ENCODE peak calls at places on chromosomes 2 and 18, in four cellular contexts. One of them, this sample, is unnamed.

GRCh38 chr18:80245781-80246655 is 1.3 kb downstream of the PARD6G start:
- DNase-seq in K562: no peak
- DNase-seq in WTC11: peak
- DNase-seq in HepG2: no peak
- DNase-seq in this sample: no peak

GRCh38 chr18:9994701-9995100 is 80.9 kb downstream of the VAPA start:
- DNase-seq in WTC11: no peak
- DNase-seq in HepG2: no peak
- DNase-seq in K562: no peak
- DNase-seq in this sample: no peak

GRCh38 chr2:5699963-5700362 is 7.8 kb downstream of the SOX11 start:
- DNase-seq in HepG2: no peak
- DNase-seq in K562: no peak
- DNase-seq in WTC11: no peak
- DNase-seq in this sample: no peak

GRCh38 chr2:218796691-218797090 is 14.7 kb downstream of the CYP27A1 start:
- DNase-seq in HepG2: no peak
- DNase-seq in K562: no peak
- DNase-seq in WTC11: no peak
- DNase-seq in this sample: no peak

GRCh38 chr2:177818412-177818811 is 254.2 kb downstream of the PDE11A start:
- DNase-seq in HepG2: no peak
- DNase-seq in K562: no peak
- DNase-seq in WTC11: no peak
- DNase-seq in this sample: no peak

GRCh38 chr2:62467475-62468321 is 38.3 kb downstream of the TMEM17 start:
- DNase-seq in HepG2: peak
- DNase-seq in K562: no peak
- DNase-seq in WTC11: no peak
- DNase-seq in this sample: no peak

GRCh38 chr2:156803243-156803642 is 367.1 kb downstream of the GPD2 start:
- DNase-seq in K562: no peak
- DNase-seq in WTC11: peak
- DNase-seq in HepG2: no peak
- DNase-seq in this sample: no peak

GRCh38 chr18:56207989-56208388 is 430.4 kb downstream of the TXNL1 start:
- DNase-seq in WTC11: no peak
- DNase-seq in K562: no peak
- DNase-seq in HepG2: no peak
- DNase-seq in this sample: no peak

GRCh38 chr18:57585846-57586242 is 658 bp downstream of the FECH start:
- DNase-seq in K562: no peak
- DNase-seq in WTC11: no peak
- DNase-seq in HepG2: no peak
- DNase-seq in this sample: no peak

GRCh38 chr18:50649821-50650220 is 89.9 kb downstream of the MAPK4 start:
- DNase-seq in K562: no peak
- DNase-seq in HepG2: no peak
- DNase-seq in WTC11: no peak
- DNase-seq in this sample: no peak

GRCh38 chr2:229261599-229261998 is 9.5 kb downstream of the PID1 start:
- DNase-seq in WTC11: no peak
- DNase-seq in K562: no peak
- DNase-seq in HepG2: no peak
- DNase-seq in this sample: no peak

GRCh38 chr2:122019729-122020128 is 264.3 kb downstream of the TSN start:
- DNase-seq in HepG2: no peak
- DNase-seq in K562: no peak
- DNase-seq in WTC11: no peak
- DNase-seq in this sample: no peak

GRCh38 chr18:37270046-37270665 is 295.4 kb downstream of the CELF4 start:
- DNase-seq in HepG2: peak
- DNase-seq in WTC11: peak
- DNase-seq in K562: peak
- DNase-seq in this sample: no peak

GRCh38 chr2:232411901-232412629 is 5.4 kb downstream of the ALPG start:
- DNase-seq in HepG2: no peak
- DNase-seq in WTC11: no peak
- DNase-seq in K562: no peak
- DNase-seq in this sample: no peak

GRCh38 chr2:21715865-21716264 is 592.1 kb downstream of the TDRD15 start:
- DNase-seq in WTC11: no peak
- DNase-seq in K562: no peak
- DNase-seq in HepG2: no peak
- DNase-seq in this sample: no peak

GRCh38 chr2:187228986-187229385 is 219.1 kb downstream of the CALCRL start:
- DNase-seq in K562: no peak
- DNase-seq in WTC11: no peak
- DNase-seq in HepG2: no peak
- DNase-seq in this sample: no peak

GRCh38 chr18:32019251-32019943 is 772 bp downstream of the RNF125 start:
- DNase-seq in WTC11: peak
- DNase-seq in HepG2: peak
- DNase-seq in K562: peak
- DNase-seq in this sample: no peak

GRCh38 chr2:236820763-236821344 is 251.2 kb downstream of the ACKR3 start:
- DNase-seq in K562: no peak
- DNase-seq in HepG2: no peak
- DNase-seq in WTC11: no peak
- DNase-seq in this sample: no peak

GRCh38 chr2:96113367-96113677 is 3.0 kb downstream of the ADRA2B start:
- DNase-seq in WTC11: peak
- DNase-seq in HepG2: no peak
- DNase-seq in K562: no peak
- DNase-seq in this sample: no peak

GRCh38 chr2:127676906-127677305 is 1.6 kb upstream of the LIMS2 start:
- DNase-seq in WTC11: no peak
- DNase-seq in K562: no peak
- DNase-seq in HepG2: no peak
- DNase-seq in this sample: no peak

GRCh38 chr2:103353754-103354153 is 591.9 kb downstream of the TMEM182 start:
- DNase-seq in WTC11: no peak
- DNase-seq in HepG2: no peak
- DNase-seq in K562: no peak
- DNase-seq in this sample: no peak

GRCh38 chr2:27236136-27236535 is 19.0 kb downstream of the CAD start:
- DNase-seq in HepG2: no peak
- DNase-seq in WTC11: no peak
- DNase-seq in K562: no peak
- DNase-seq in this sample: no peak

GRCh38 chr18:9065864-9066263 is 36.6 kb upstream of the NDUFV2 start:
- DNase-seq in K562: no peak
- DNase-seq in HepG2: no peak
- DNase-seq in WTC11: no peak
- DNase-seq in this sample: no peak

GRCh38 chr18:11324956-11325873 is 175.8 kb upstream of the PIEZO2 start:
- DNase-seq in K562: no peak
- DNase-seq in WTC11: no peak
- DNase-seq in HepG2: peak
- DNase-seq in this sample: peak

GRCh38 chr2:52402128-52402527 is 1365.5 kb upstream of the CHAC2 start:
- DNase-seq in WTC11: no peak
- DNase-seq in HepG2: no peak
- DNase-seq in K562: no peak
- DNase-seq in this sample: no peak

GRCh38 chr2:203853722-203854121 is 13.8 kb upstream of the CTLA4 start:
- DNase-seq in HepG2: no peak
- DNase-seq in WTC11: no peak
- DNase-seq in K562: no peak
- DNase-seq in this sample: no peak

GRCh38 chr2:64649626-64650025 is 4.1 kb downstream of the SERTAD2 start:
- DNase-seq in WTC11: no peak
- DNase-seq in K562: peak
- DNase-seq in HepG2: peak
- DNase-seq in this sample: no peak

GRCh38 chr2:145141981-145142380 is 622.1 kb upstream of the ZEB2 start:
- DNase-seq in K562: no peak
- DNase-seq in HepG2: no peak
- DNase-seq in WTC11: no peak
- DNase-seq in this sample: no peak

GRCh38 chr2:127658641-127659407 is 12.9 kb downstream of the GPR17 start:
- DNase-seq in K562: no peak
- DNase-seq in HepG2: no peak
- DNase-seq in WTC11: no peak
- DNase-seq in this sample: no peak

GRCh38 chr2:205848601-205849000 is 166.3 kb downstream of the NRP2 start:
- DNase-seq in K562: no peak
- DNase-seq in HepG2: no peak
- DNase-seq in WTC11: no peak
- DNase-seq in this sample: no peak

GRCh38 chr2:203453858-203454451 is 81.1 kb downstream of the RAPH1 start:
- DNase-seq in WTC11: no peak
- DNase-seq in HepG2: peak
- DNase-seq in K562: peak
- DNase-seq in this sample: peak

GRCh38 chr2:142222715-142223114 is 91.9 kb upstream of the LRP1B start:
- DNase-seq in HepG2: no peak
- DNase-seq in WTC11: no peak
- DNase-seq in K562: no peak
- DNase-seq in this sample: no peak

GRCh38 chr18:35128675-35129074 is 87.5 kb downstream of the MAPRE2 start:
- DNase-seq in WTC11: no peak
- DNase-seq in HepG2: no peak
- DNase-seq in K562: no peak
- DNase-seq in this sample: no peak
- TF ChIP-seq CBFB in WTC11: no peak
- TF ChIP-seq CBFB in HepG2: no peak
- TF ChIP-seq CBFB in K562: no peak
- TF ChIP-seq CBFB in this sample: no peak

GRCh38 chr2:136107238-136108033 is 10.5 kb downstream of the CXCR4 start:
- DNase-seq in WTC11: no peak
- DNase-seq in HepG2: no peak
- DNase-seq in K562: no peak
- DNase-seq in this sample: no peak
- TF ChIP-seq CBFB in WTC11: no peak
- TF ChIP-seq CBFB in HepG2: no peak
- TF ChIP-seq CBFB in K562: no peak
- TF ChIP-seq CBFB in this sample: no peak

GRCh38 chr2:213069531-213069930 is 81.9 kb downstream of the IKZF2 start:
- DNase-seq in WTC11: no peak
- DNase-seq in K562: no peak
- DNase-seq in HepG2: no peak
- DNase-seq in this sample: no peak
- TF ChIP-seq CBFB in WTC11: no peak
- TF ChIP-seq CBFB in K562: no peak
- TF ChIP-seq CBFB in HepG2: no peak
- TF ChIP-seq CBFB in this sample: no peak

GRCh38 chr2:113799375-113799774 is 42.9 kb upstream of the SLC35F5 start:
- DNase-seq in HepG2: no peak
- DNase-seq in WTC11: no peak
- DNase-seq in K562: no peak
- DNase-seq in this sample: no peak
- TF ChIP-seq CBFB in HepG2: no peak
- TF ChIP-seq CBFB in WTC11: no peak
- TF ChIP-seq CBFB in K562: no peak
- TF ChIP-seq CBFB in this sample: no peak

DNA sequence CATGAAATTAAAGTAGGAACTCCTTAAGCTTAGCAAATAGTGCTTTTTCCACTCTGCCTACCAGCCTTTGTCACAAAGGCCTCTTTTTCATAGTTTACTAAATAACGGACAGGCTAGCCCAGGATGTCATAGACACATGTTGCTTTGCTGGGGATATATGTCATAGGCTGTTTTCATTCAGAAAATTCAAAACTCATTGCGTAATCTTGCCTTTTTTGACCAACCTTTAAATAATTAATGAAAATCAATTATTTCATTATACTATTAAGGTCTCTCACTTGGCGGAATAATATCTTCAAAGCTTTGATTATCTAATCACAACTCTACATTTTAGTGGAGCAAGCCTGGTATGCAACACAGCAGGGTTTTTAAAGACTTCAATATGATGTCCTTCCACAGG is 1245.7 kb upstream of the LRRTM1 start:
- DNase-seq in HepG2: no peak
- DNase-seq in WTC11: no peak
- DNase-seq in K562: no peak
- DNase-seq in this sample: no peak
- TF ChIP-seq CBFB in HepG2: no peak
- TF ChIP-seq CBFB in WTC11: no peak
- TF ChIP-seq CBFB in K562: no peak
- TF ChIP-seq CBFB in this sample: no peak

DNA sequence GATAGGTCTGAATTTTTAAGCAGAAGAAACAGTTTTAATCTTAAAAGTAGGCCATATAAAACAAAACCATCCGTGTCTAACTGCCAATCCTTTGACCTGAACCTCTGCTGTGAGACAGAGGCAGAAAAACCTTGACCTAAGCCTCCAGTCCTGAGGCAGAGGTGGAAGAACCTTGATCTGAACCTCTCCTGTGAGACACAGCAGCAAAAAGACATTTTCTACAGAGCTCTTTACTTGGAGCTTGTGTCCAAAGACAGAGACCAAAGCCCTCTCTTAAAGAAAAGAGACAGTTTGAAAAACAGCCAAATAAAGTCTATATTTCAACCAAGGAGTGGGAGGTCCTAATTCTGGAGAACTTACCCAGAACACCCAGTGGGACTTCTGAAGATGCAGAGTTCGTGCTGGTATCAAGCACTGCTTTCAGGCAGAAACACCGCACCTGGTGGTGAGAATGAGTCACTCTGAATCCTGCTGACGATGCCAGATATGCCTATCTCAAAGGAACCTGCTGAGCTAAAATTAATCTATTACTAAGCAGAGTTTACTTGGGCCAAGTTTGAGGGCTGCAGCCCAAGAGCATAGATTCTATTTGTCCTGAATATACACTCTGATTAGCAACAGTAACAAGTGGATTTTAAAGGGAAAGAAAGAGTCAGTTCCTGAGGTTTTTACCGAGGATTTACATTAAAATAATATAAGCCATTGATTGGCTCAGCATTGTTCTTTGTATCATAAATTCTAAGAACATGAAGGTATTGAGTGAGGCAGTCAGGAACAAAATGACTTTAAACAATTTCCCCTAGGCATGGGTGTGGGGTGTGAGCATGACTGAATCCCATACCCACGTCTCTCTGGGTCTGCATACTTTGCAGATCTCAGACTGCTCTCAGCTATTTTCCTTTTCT is 806.4 kb downstream of the TRIB2 start:
- DNase-seq in K562: no peak
- DNase-seq in WTC11: no peak
- DNase-seq in HepG2: no peak
- DNase-seq in this sample: peak
- TF ChIP-seq CBFB in K562: no peak
- TF ChIP-seq CBFB in WTC11: no peak
- TF ChIP-seq CBFB in HepG2: no peak
- TF ChIP-seq CBFB in this sample: no peak

GRCh38 chr2:767440-767839 is 90.2 kb upstream of the TMEM18 start:
- DNase-seq in K562: no peak
- DNase-seq in WTC11: no peak
- DNase-seq in HepG2: no peak
- DNase-seq in this sample: no peak
- TF ChIP-seq CBFB in K562: no peak
- TF ChIP-seq CBFB in WTC11: no peak
- TF ChIP-seq CBFB in HepG2: no peak
- TF ChIP-seq CBFB in this sample: no peak